ENCODE peak calls at places on chromosomes 3 and 15, in six cellular contexts. E is GM12878, P is PC-9, M is GM23248, I is A673, Y is astrocyte. W is an unnamed sample.

GRCh38 chr3:22228705-22229104 is 477.7 kb upstream of the ZNF385D start:
- DNase-seq in E (no peak), P (no peak), M (no peak), I (no peak), Y (no peak), W (no peak)

GRCh38 chr3:3366391-3366790 is 186.9 kb upstream of the CRBN start:
- DNase-seq in E (no peak), P (no peak), M (no peak), I (no peak), Y (no peak), W (no peak)

GRCh38 chr15:100588638-100589242 is 13.2 kb downstream of the LINS1 start:
- DNase-seq in E (no peak), P (no peak), M (no peak), I (peak; percentile 9), Y (no peak), W (peak; percentile 17)

GRCh38 chr3:109050591-109051167 is 67.3 kb downstream of the MORC1 start:
- DNase-seq in E (no peak), P (no peak), M (peak; percentile 37), I (peak; percentile 59), Y (peak; percentile 1), W (peak; percentile 7)

GRCh38 chr3:20760981-20761380 is 575.0 kb upstream of the SGO1 start:
- DNase-seq in E (no peak), P (no peak), M (peak; percentile 25), I (no peak), Y (peak; percentile 6), W (no peak)

GRCh38 chr15:32824777-32825176 is 107.0 kb downstream of the GREM1 start:
- DNase-seq in E (no peak), P (peak; percentile 88), M (peak; percentile 92), I (no peak), Y (peak; percentile 96), W (peak; percentile 51)

GRCh38 chr3:100238599-100238998 is 22.2 kb upstream of the TBC1D23 start:
- DNase-seq in E (no peak), P (no peak), M (no peak), I (no peak), Y (no peak), W (no peak)

GRCh38 chr15:28955686-28956421 is 70.1 kb downstream of the APBA2 start:
- DNase-seq in E (no peak), P (no peak), M (no peak), I (no peak), Y (peak; percentile 91), W (no peak)

GRCh38 chr3:72818915-72819314 is 29.3 kb downstream of the SHQ1 start:
- DNase-seq in E (no peak), P (no peak), M (peak; percentile 91), I (no peak), Y (peak; percentile 85), W (peak; percentile 28)

GRCh38 chr3:65831733-65832425 is 206.8 kb downstream of the MAGI1 start:
- DNase-seq in E (no peak), P (no peak), M (peak; percentile 90), I (peak; percentile 39), Y (peak; percentile 95), W (peak; percentile 56)

GRCh38 chr3:141181819-141182218 is 49.8 kb upstream of the PXYLP1 start:
- DNase-seq in E (no peak), P (no peak), M (no peak), I (no peak), Y (no peak), W (peak; percentile 25)

GRCh38 chr3:138950006-138950644 is 3.1 kb downstream of the FOXL2NB start:
- DNase-seq in E (no peak), P (no peak), M (peak; percentile 79), I (peak; percentile 41), Y (peak; percentile 30), W (no peak)

GRCh38 chr15:65286069-65286703 is 497 bp downstream of the PARP16 start:
- DNase-seq in E (no peak), P (no peak), M (peak; percentile 61), I (peak; percentile 22), Y (peak; percentile 18), W (peak; percentile 48)

GRCh38 chr3:171125010-171125409 is 98.5 kb upstream of the SLC2A2 start:
- DNase-seq in E (no peak), P (no peak), M (peak; percentile 42), I (no peak), Y (peak; percentile 60), W (no peak)

GRCh38 chr3:10224794-10225660 is 23.2 kb upstream of the TATDN2 start:
- DNase-seq in E (no peak), P (peak; percentile 72), M (peak; percentile 85), I (peak; percentile 85), Y (peak; percentile 35), W (peak; percentile 64)

GRCh38 chr15:79914728-79915127 is 17.9 kb upstream of the MTHFS start:
- DNase-seq in E (no peak), P (no peak), M (no peak), I (no peak), Y (no peak), W (no peak)

GRCh38 chr15:79919090-79919748 is 22.4 kb upstream of the MTHFS start:
- DNase-seq in E (no peak), P (no peak), M (no peak), I (no peak), Y (no peak), W (no peak)

GRCh38 chr15:79916424-79916823 is 19.6 kb upstream of the MTHFS start:
- DNase-seq in E (no peak), P (no peak), M (no peak), I (no peak), Y (no peak), W (no peak)

GRCh38 chr15:79919749-79920511 is 23.1 kb upstream of the MTHFS start:
- DNase-seq in E (no peak), P (peak; percentile 34), M (no peak), I (no peak), Y (no peak), W (no peak)

GRCh38 chr15:79918278-79918677 is 21.5 kb upstream of the MTHFS start:
- DNase-seq in E (no peak), P (no peak), M (no peak), I (no peak), Y (no peak), W (no peak)
- H3K9me3 ChIP-seq in E (peaks cover 50% of the 10 kb centered on the region), P (peaks cover 50% of the 10 kb centered on the region), M (peaks cover 7% of the 10 kb centered on the region), I (peaks cover 61% of the 10 kb centered on the region), Y (peaks cover 29% of the 10 kb centered on the region), W (peaks cover 45% of the 10 kb centered on the region)

GRCh38 chr3:185153170-185153733 is 392 bp upstream of the C3orf70 start:
- DNase-seq in E (no peak), P (no peak), M (no peak), I (peak; percentile 22), Y (no peak), W (no peak)
- TF ChIP-seq EZH2 in E (no peak), P (no peak), M (no peak), I (no peak), Y (no peak), W (no peak)

GRCh38 chr15:63915209-63915887 is 81.6 kb upstream of the HERC1 start:
- DNase-seq in E (no peak), P (no peak), M (no peak), I (no peak), Y (no peak), W (no peak)
- H3K4me1 ChIP-seq in E (peaks cover 5% of the 10 kb centered on the region), P (no peaks in the 10 kb centered on the region), M (peaks cover 5% of the 10 kb centered on the region), I (no peaks in the 10 kb centered on the region), Y (peaks cover 6% of the 10 kb centered on the region), W (peaks cover 11% of the 10 kb centered on the region)

GRCh38 chr3:42906085-42906904 is at the start of gene ZNF662:
- DNase-seq in E (no peak), P (peak; percentile 53), M (peak; percentile 65), I (no peak), Y (no peak), W (no peak)
- H3K9me3 ChIP-seq in E (no peaks in the 10 kb centered on the region), P (no peaks in the 10 kb centered on the region), M (no peaks in the 10 kb centered on the region), I (no peaks in the 10 kb centered on the region), Y (no peaks in the 10 kb centered on the region), W (no peaks in the 10 kb centered on the region)

DNA sequence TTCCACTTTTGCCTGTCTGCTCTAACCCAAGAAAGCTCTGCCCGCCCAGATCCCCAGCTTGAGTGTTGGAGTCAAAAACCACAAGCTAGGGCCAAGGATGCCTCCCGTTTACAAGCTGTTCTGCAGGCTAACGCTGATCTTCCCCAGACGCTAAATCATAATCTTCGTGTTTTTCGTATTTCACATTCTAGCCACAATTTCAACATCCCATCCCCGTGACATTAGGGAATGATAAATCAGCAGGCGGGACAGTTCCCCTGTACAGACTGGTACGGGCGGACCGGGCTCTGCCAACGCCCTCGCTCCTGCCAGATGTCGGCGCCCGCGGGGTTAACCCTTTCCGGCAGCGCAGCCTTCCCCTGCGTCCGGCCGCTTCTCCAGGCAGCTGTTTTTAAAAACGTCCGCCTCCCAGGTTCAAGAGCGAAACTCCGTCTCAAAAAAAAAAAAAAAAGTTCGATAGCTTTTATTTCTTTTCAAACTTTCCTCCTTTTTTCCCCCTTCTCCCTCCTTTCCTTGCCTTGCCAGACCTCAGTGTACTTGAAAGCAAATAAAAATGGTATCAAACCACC is 81.0 kb upstream of the BNC1 start:
- DNase-seq in E (no peak), P (no peak), M (peak; percentile 84), I (peak; percentile 25), Y (peak; percentile 58), W (peak; percentile 87)
- TF ChIP-seq EZH2 in E (peak; percentile 30), P (no peak), M (no peak), I (no peak), Y (no peak), W (no peak)

GRCh38 chr3:48600711-48601621 is 5.8 kb upstream of the COL7A1 start:
- DNase-seq in E (no peak), P (no peak), M (no peak), I (no peak), Y (no peak), W (no peak)
- H3K4me1 ChIP-seq in E (no peaks in the 10 kb centered on the region), P (peaks cover 37% of the 10 kb centered on the region), M (peaks cover 34% of the 10 kb centered on the region), I (peaks cover 15% of the 10 kb centered on the region), Y (peaks cover 41% of the 10 kb centered on the region), W (peaks cover 51% of the 10 kb centered on the region)

GRCh38 chr15:56017511-56017910 is 24.1 kb upstream of the NEDD4 start:
- DNase-seq in E (no peak), P (no peak), M (no peak), I (no peak), Y (no peak), W (no peak)

GRCh38 chr15:56017920-56018319 is 24.5 kb upstream of the NEDD4 start:
- DNase-seq in E (no peak), P (no peak), M (no peak), I (no peak), Y (no peak), W (peak; percentile 51)

GRCh38 chr15:56019060-56019793 is 25.8 kb upstream of the NEDD4 start:
- DNase-seq in E (no peak), P (peak; percentile 77), M (no peak), I (no peak), Y (peak; percentile 10), W (no peak)

GRCh38 chr15:56014685-56015084 is 21.3 kb upstream of the NEDD4 start:
- DNase-seq in E (no peak), P (no peak), M (no peak), I (no peak), Y (no peak), W (no peak)

GRCh38 chr15:56016281-56016680 is 22.9 kb upstream of the NEDD4 start:
- DNase-seq in E (no peak), P (no peak), M (no peak), I (no peak), Y (no peak), W (no peak)
- H3K9me3 ChIP-seq in E (no peaks in the 10 kb centered on the region), P (no peaks in the 10 kb centered on the region), M (no peaks in the 10 kb centered on the region), I (no peaks in the 10 kb centered on the region), Y (no peaks in the 10 kb centered on the region), W (peaks cover 4% of the 10 kb centered on the region)

W was measured in mammary epithelial cell.